ENCODE peak calls at places on chromosomes 1 and 21, in eight cellular contexts. S, Q, Z, H, J, M, V and C are unnamed samples.

GRCh38 chr1:39995973-39996393 is 41.0 kb downstream of the MFSD2A start:
- DNase-seq in J (no peak), M (peak), V (no peak), H (no peak), Q (no peak), Z (no peak), S (no peak), C (no peak)

GRCh38 chr1:19397217-19397945 is 85.3 kb downstream of the SLC66A1 start:
- DNase-seq in Q (no peak), V (no peak), J (no peak), M (no peak), S (no peak), H (no peak), Z (no peak), C (no peak)

GRCh38 chr21:44718571-44718970 is 7.2 kb upstream of the TSPEAR start:
- DNase-seq in V (no peak), M (no peak), Z (no peak), Q (no peak), H (no peak), J (no peak), S (no peak), C (peak)

GRCh38 chr1:162670928-162671663 is 38.8 kb downstream of the DDR2 start:
- DNase-seq in S (no peak), J (no peak), M (no peak), V (no peak), Q (no peak), Z (peak), H (no peak), C (no peak)

GRCh38 chr1:41518471-41518870 is 34.0 kb upstream of the EDN2 start:
- DNase-seq in V (no peak), M (no peak), Z (no peak), Q (no peak), J (no peak), S (no peak), H (no peak), C (no peak)

GRCh38 chr1:218480137-218480536 is 135.0 kb downstream of the TGFB2 start:
- DNase-seq in Z (peak), Q (peak), H (no peak), V (no peak), J (no peak), S (no peak), M (no peak), C (no peak)

GRCh38 chr1:167043752-167044488 is 46.3 kb downstream of the GPA33 start:
- DNase-seq in V (no peak), J (peak), M (no peak), H (peak), S (peak), Z (peak), Q (peak), C (peak)

GRCh38 chr1:14742181-14742980 is 143.9 kb downstream of the KAZN start:
- DNase-seq in S (no peak), V (peak), M (no peak), Z (peak), H (peak), J (no peak), Q (peak), C (no peak)

GRCh38 chr1:10888791-10889627 is 92.6 kb upstream of the CASZ1 start:
- DNase-seq in Z (no peak), J (peak), V (no peak), H (no peak), S (no peak), Q (no peak), M (no peak), C (no peak)

GRCh38 chr1:206890690-206891089 is 6.6 kb upstream of the IL24 start:
- DNase-seq in H (no peak), S (no peak), J (no peak), Z (peak), Q (peak), V (no peak), M (no peak), C (no peak)

GRCh38 chr1:212920246-212920645 is 30.1 kb upstream of the VASH2 start:
- DNase-seq in M (no peak), J (no peak), S (no peak), Z (no peak), H (no peak), Q (no peak), V (no peak), C (no peak)

GRCh38 chr1:176364231-176364905 is 98.6 kb upstream of the PAPPA2 start:
- DNase-seq in Q (no peak), M (no peak), H (no peak), J (no peak), S (no peak), V (peak), Z (no peak), C (no peak)

GRCh38 chr1:178532392-178532791 is 19.5 kb downstream of the TEX35 start:
- DNase-seq in Q (peak), S (peak), M (no peak), H (peak), J (peak), Z (peak), V (peak), C (peak)

GRCh38 chr1:39205102-39205780 is 746 bp downstream of the MACF1 start:
- DNase-seq in H (no peak), M (no peak), V (no peak), Q (no peak), S (peak), J (no peak), Z (peak), C (no peak)

GRCh38 chr1:231337043-231337471 is 595 bp downstream of the EXOC8 start:
- DNase-seq in Z (no peak), Q (no peak), V (no peak), S (peak), M (no peak), J (peak), H (no peak), C (no peak)

GRCh38 chr1:31797216-31797615 is 18.6 kb downstream of the SPOCD1 start:
- DNase-seq in Z (no peak), Q (no peak), M (no peak), V (no peak), S (no peak), J (no peak), H (no peak), C (no peak)

GRCh38 chr1:172970186-172970585 is 80.6 kb downstream of the TNFSF18 start:
- DNase-seq in M (no peak), J (no peak), V (no peak), S (no peak), Z (no peak), Q (peak), H (no peak), C (no peak)

GRCh38 chr1:34924759-34925555 is 4.5 kb downstream of the DLGAP3 start:
- DNase-seq in H (peak), V (no peak), M (no peak), Z (peak), J (no peak), Q (peak), S (peak), C (peak)

GRCh38 chr1:23673086-23673813 is 18.4 kb upstream of the RPL11 start:
- DNase-seq in J (no peak), V (peak), H (peak), M (no peak), Q (peak), S (peak), Z (peak), C (peak)

GRCh38 chr1:205276334-205277065 is 45.0 kb downstream of the NUAK2 start:
- DNase-seq in Z (no peak), S (no peak), J (no peak), H (no peak), Q (no peak), M (no peak), V (no peak), C (no peak)

GRCh38 chr1:15885701-15886612 is 38.5 kb downstream of the SPEN start:
- DNase-seq in Q (peak), Z (peak), S (peak), M (peak), H (peak), J (peak), V (peak), C (peak)

GRCh38 chr1:244953865-244954264 is 89.5 kb upstream of the HNRNPU start:
- DNase-seq in V (no peak), H (no peak), M (no peak), Z (no peak), J (no peak), S (no peak), Q (no peak), C (no peak)

GRCh38 chr1:246213947-246214346 is 293.1 kb downstream of the SMYD3 start:
- DNase-seq in H (no peak), J (no peak), V (no peak), Q (no peak), Z (no peak), M (no peak), S (peak), C (no peak)

GRCh38 chr1:246213036-246213435 is 294.0 kb downstream of the SMYD3 start:
- DNase-seq in S (peak), V (no peak), J (no peak), Z (no peak), M (no peak), Q (no peak), H (no peak), C (no peak)

GRCh38 chr1:246215505-246215893 is 291.6 kb downstream of the SMYD3 start:
- DNase-seq in V (no peak), Z (no peak), H (no peak), M (no peak), J (no peak), S (peak), Q (no peak), C (no peak)

GRCh38 chr1:246213502-246213901 is 293.6 kb downstream of the SMYD3 start:
- DNase-seq in S (peak), Q (no peak), J (no peak), Z (no peak), V (no peak), H (no peak), M (no peak), C (no peak)

GRCh38 chr1:246214708-246215504 is 292.2 kb downstream of the SMYD3 start:
- DNase-seq in H (no peak), M (peak), J (peak), S (peak), Z (peak), V (no peak), Q (no peak), C (no peak)
- TF ChIP-seq USF2 in H (no peak), M (no peak), J (no peak), S (no peak), Z (no peak), V (no peak), Q (no peak), C (no peak)

DNA sequence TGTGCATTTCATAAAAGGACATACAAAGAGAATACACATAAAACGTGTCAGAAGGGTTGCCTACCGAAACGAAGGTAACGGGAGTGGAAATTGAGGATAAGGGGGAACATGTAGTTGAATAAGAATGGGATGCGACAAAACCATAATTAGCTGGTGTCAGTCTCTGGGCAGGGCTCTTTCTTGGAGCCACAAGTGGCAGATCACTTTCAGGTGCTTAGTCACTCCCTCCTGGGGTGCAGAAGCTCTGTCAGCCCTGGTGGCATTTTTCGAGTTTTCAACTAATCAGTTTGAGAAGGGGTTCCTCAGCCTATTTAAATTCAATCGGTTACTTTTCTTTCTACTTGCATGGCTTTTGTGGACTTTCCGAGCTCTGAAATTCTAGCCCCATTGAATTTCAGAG is 133.9 kb upstream of the IGSF21 start:
- DNase-seq in Q (no peak), J (no peak), S (no peak), V (no peak), H (no peak), M (no peak), Z (no peak), C (no peak)
- TF ChIP-seq USF2 in Q (no peak), J (no peak), S (no peak), V (no peak), H (no peak), M (no peak), Z (no peak), C (no peak)

GRCh38 chr1:21937372-21938121 is 437 bp upstream of the HSPG2 start:
- DNase-seq in H (peak), Z (peak), V (no peak), J (peak), M (no peak), Q (peak), S (peak), C (peak)
- TF ChIP-seq USF2 in H (no peak), Z (no peak), V (no peak), J (no peak), M (no peak), Q (no peak), S (peak), C (no peak)

GRCh38 chr1:228014235-228014930 is 7.6 kb downstream of the WNT3A start:
- DNase-seq in V (no peak), S (peak), M (no peak), Z (peak), H (no peak), Q (no peak), J (peak), C (no peak)
- TF ChIP-seq USF2 in V (no peak), S (no peak), M (no peak), Z (no peak), H (no peak), Q (no peak), J (no peak), C (no peak)